ENCODE peak calls at places on chromosomes 2 and 18, in ten cellular contexts. One of them, this sample, is unnamed.

GRCh38 chr18:3262234-3263171 is 570 bp downstream of the MYL12B start:
- DNase-seq in IMR-90: no peak
- DNase-seq in K562: peak; percentile 88
- DNase-seq in endothelial cell of umbilical vein: peak; percentile 51
- DNase-seq in NB4: peak; percentile 38
- DNase-seq in uterus: no peak
- DNase-seq in spleen: no peak
- DNase-seq in ovary: peak; percentile 56
- DNase-seq in A549: peak; percentile 42
- DNase-seq in heart left ventricle: no peak
- DNase-seq in this sample: peak; percentile 38

GRCh38 chr2:212288308-212288707 is 250.3 kb downstream of the ERBB4 start:
- DNase-seq in spleen: no peak
- DNase-seq in K562: no peak
- DNase-seq in uterus: no peak
- DNase-seq in IMR-90: no peak
- DNase-seq in heart left ventricle: peak; percentile 30
- DNase-seq in ovary: no peak
- DNase-seq in endothelial cell of umbilical vein: no peak
- DNase-seq in NB4: no peak
- DNase-seq in A549: no peak
- DNase-seq in this sample: no peak

GRCh38 chr2:168685619-168686453 is 116.6 kb upstream of the NOSTRIN start:
- DNase-seq in endothelial cell of umbilical vein: peak; percentile 81
- DNase-seq in uterus: no peak
- DNase-seq in ovary: no peak
- DNase-seq in K562: no peak
- DNase-seq in IMR-90: no peak
- DNase-seq in NB4: no peak
- DNase-seq in spleen: no peak
- DNase-seq in A549: no peak
- DNase-seq in heart left ventricle: no peak
- DNase-seq in this sample: no peak

GRCh38 chr18:78798402-78799175 is 181.0 kb upstream of the SALL3 start:
- DNase-seq in NB4: no peak
- DNase-seq in endothelial cell of umbilical vein: no peak
- DNase-seq in spleen: peak; percentile 61
- DNase-seq in A549: no peak
- DNase-seq in ovary: no peak
- DNase-seq in IMR-90: no peak
- DNase-seq in uterus: no peak
- DNase-seq in K562: no peak
- DNase-seq in heart left ventricle: peak; percentile 37
- DNase-seq in this sample: no peak

GRCh38 chr2:128280901-128281321 is 37.8 kb downstream of the HS6ST1 start:
- DNase-seq in ovary: peak; percentile 64
- DNase-seq in K562: no peak
- DNase-seq in heart left ventricle: peak; percentile 68
- DNase-seq in spleen: peak; percentile 81
- DNase-seq in NB4: no peak
- DNase-seq in uterus: peak; percentile 18
- DNase-seq in endothelial cell of umbilical vein: no peak
- DNase-seq in A549: no peak
- DNase-seq in IMR-90: no peak
- DNase-seq in this sample: peak; percentile 44

GRCh38 chr18:57961411-57961810 is 82.6 kb upstream of the NEDD4L start:
- DNase-seq in K562: no peak
- DNase-seq in heart left ventricle: no peak
- DNase-seq in ovary: no peak
- DNase-seq in A549: no peak
- DNase-seq in spleen: no peak
- DNase-seq in endothelial cell of umbilical vein: no peak
- DNase-seq in uterus: no peak
- DNase-seq in IMR-90: no peak
- DNase-seq in NB4: no peak
- DNase-seq in this sample: no peak

GRCh38 chr2:230685165-230685560 is 27.5 kb upstream of the CAB39 start:
- DNase-seq in uterus: no peak
- DNase-seq in NB4: no peak
- DNase-seq in IMR-90: no peak
- DNase-seq in K562: no peak
- DNase-seq in heart left ventricle: no peak
- DNase-seq in A549: no peak
- DNase-seq in spleen: no peak
- DNase-seq in ovary: no peak
- DNase-seq in endothelial cell of umbilical vein: no peak
- DNase-seq in this sample: no peak

GRCh38 chr2:30677861-30678385 is 129.3 kb downstream of the CAPN13 start:
- DNase-seq in IMR-90: no peak
- DNase-seq in ovary: no peak
- DNase-seq in A549: no peak
- DNase-seq in uterus: no peak
- DNase-seq in endothelial cell of umbilical vein: no peak
- DNase-seq in NB4: no peak
- DNase-seq in K562: no peak
- DNase-seq in spleen: no peak
- DNase-seq in heart left ventricle: no peak
- DNase-seq in this sample: no peak

GRCh38 chr18:50895350-50896045 is 16.6 kb downstream of the ME2 start:
- DNase-seq in NB4: no peak
- DNase-seq in A549: no peak
- DNase-seq in spleen: no peak
- DNase-seq in ovary: no peak
- DNase-seq in IMR-90: no peak
- DNase-seq in endothelial cell of umbilical vein: no peak
- DNase-seq in K562: no peak
- DNase-seq in uterus: no peak
- DNase-seq in heart left ventricle: no peak
- DNase-seq in this sample: no peak

GRCh38 chr2:45190481-45190880 is 181.2 kb upstream of the SIX2 start:
- DNase-seq in ovary: no peak
- DNase-seq in heart left ventricle: no peak
- DNase-seq in uterus: no peak
- DNase-seq in NB4: peak; percentile 73
- DNase-seq in IMR-90: peak; percentile 69
- DNase-seq in A549: peak; percentile 26
- DNase-seq in spleen: no peak
- DNase-seq in endothelial cell of umbilical vein: no peak
- DNase-seq in K562: peak; percentile 34
- DNase-seq in this sample: no peak

GRCh38 chr2:95076705-95077520 is 44.7 kb downstream of the MRPS5 start:
- DNase-seq in spleen: peak; percentile 94
- DNase-seq in K562: peak; percentile 73
- DNase-seq in endothelial cell of umbilical vein: peak; percentile 57
- DNase-seq in A549: peak; percentile 74
- DNase-seq in heart left ventricle: peak; percentile 85
- DNase-seq in IMR-90: peak; percentile 39
- DNase-seq in ovary: peak; percentile 74
- DNase-seq in uterus: peak; percentile 30
- DNase-seq in NB4: peak; percentile 62
- DNase-seq in this sample: peak; percentile 88

GRCh38 chr2:7697052-7697451 is 779.8 kb downstream of the RNF144A start:
- DNase-seq in ovary: no peak
- DNase-seq in K562: no peak
- DNase-seq in NB4: no peak
- DNase-seq in A549: no peak
- DNase-seq in spleen: no peak
- DNase-seq in IMR-90: no peak
- DNase-seq in endothelial cell of umbilical vein: no peak
- DNase-seq in heart left ventricle: no peak
- DNase-seq in uterus: no peak
- DNase-seq in this sample: no peak

GRCh38 chr2:162732946-162733698 is 105.4 kb downstream of the KCNH7 start:
- DNase-seq in heart left ventricle: no peak
- DNase-seq in A549: no peak
- DNase-seq in spleen: no peak
- DNase-seq in ovary: no peak
- DNase-seq in IMR-90: no peak
- DNase-seq in uterus: no peak
- DNase-seq in endothelial cell of umbilical vein: no peak
- DNase-seq in K562: no peak
- DNase-seq in NB4: no peak
- DNase-seq in this sample: no peak

GRCh38 chr18:30376515-30376914 is 666.0 kb downstream of the DSC3 start:
- DNase-seq in spleen: no peak
- DNase-seq in A549: peak; percentile 10
- DNase-seq in NB4: peak; percentile 49
- DNase-seq in heart left ventricle: no peak
- DNase-seq in ovary: no peak
- DNase-seq in endothelial cell of umbilical vein: no peak
- DNase-seq in uterus: no peak
- DNase-seq in IMR-90: no peak
- DNase-seq in K562: no peak
- DNase-seq in this sample: no peak

GRCh38 chr2:180570864-180571263 is 409.5 kb upstream of the UBE2E3 start:
- DNase-seq in uterus: no peak
- DNase-seq in endothelial cell of umbilical vein: no peak
- DNase-seq in IMR-90: no peak
- DNase-seq in K562: no peak
- DNase-seq in heart left ventricle: no peak
- DNase-seq in A549: no peak
- DNase-seq in ovary: no peak
- DNase-seq in NB4: no peak
- DNase-seq in spleen: no peak
- DNase-seq in this sample: no peak

DNA sequence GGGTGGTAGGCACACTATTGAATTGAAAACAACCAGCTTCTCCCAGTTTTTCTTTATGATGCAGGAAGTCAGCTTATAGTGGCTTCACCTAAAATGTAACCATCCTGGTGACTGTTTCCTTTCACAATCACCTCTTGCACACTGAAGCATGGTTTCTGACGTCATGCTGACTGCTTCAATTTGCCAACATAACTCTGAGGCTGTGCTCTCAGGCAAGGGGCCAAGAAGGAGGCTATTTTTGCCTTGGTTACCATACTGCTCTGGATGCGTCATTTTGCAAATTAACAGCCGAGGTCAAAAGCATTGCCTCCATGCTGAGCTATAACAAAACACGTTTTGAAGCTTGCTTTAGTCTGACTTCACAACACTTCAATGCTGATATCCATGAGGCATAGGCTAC is 397.8 kb downstream of the METTL4 start:
- DNase-seq in A549: peak; percentile 46
- DNase-seq in uterus: no peak
- DNase-seq in ovary: no peak
- DNase-seq in heart left ventricle: no peak
- DNase-seq in NB4: peak; percentile 9
- DNase-seq in IMR-90: peak; percentile 48
- DNase-seq in spleen: no peak
- DNase-seq in endothelial cell of umbilical vein: peak; percentile 33
- DNase-seq in K562: no peak
- DNase-seq in this sample: peak; percentile 23
- TF ChIP-seq POLR2A in A549: no peak
- TF ChIP-seq POLR2A in uterus: no peak
- TF ChIP-seq POLR2A in ovary: no peak
- TF ChIP-seq POLR2A in heart left ventricle: no peak
- TF ChIP-seq POLR2A in NB4: no peak
- TF ChIP-seq POLR2A in IMR-90: no peak
- TF ChIP-seq POLR2A in spleen: no peak
- TF ChIP-seq POLR2A in endothelial cell of umbilical vein: no peak
- TF ChIP-seq POLR2A in K562: no peak
- TF ChIP-seq POLR2A in this sample: no peak

GRCh38 chr2:20185176-20186022 is 39.5 kb downstream of the SDC1 start:
- DNase-seq in IMR-90: peak; percentile 69
- DNase-seq in heart left ventricle: no peak
- DNase-seq in ovary: no peak
- DNase-seq in endothelial cell of umbilical vein: peak; percentile 16
- DNase-seq in NB4: peak; percentile 91
- DNase-seq in uterus: no peak
- DNase-seq in spleen: no peak
- DNase-seq in A549: peak; percentile 48
- DNase-seq in K562: no peak
- DNase-seq in this sample: no peak
- TF ChIP-seq POLR2A in IMR-90: no peak
- TF ChIP-seq POLR2A in heart left ventricle: no peak
- TF ChIP-seq POLR2A in ovary: no peak
- TF ChIP-seq POLR2A in endothelial cell of umbilical vein: no peak
- TF ChIP-seq POLR2A in NB4: no peak
- TF ChIP-seq POLR2A in uterus: no peak
- TF ChIP-seq POLR2A in spleen: no peak
- TF ChIP-seq POLR2A in A549: no peak
- TF ChIP-seq POLR2A in K562: no peak
- TF ChIP-seq POLR2A in this sample: no peak

GRCh38 chr2:60094450-60094929 is 459.0 kb downstream of the BCL11A start:
- DNase-seq in NB4: peak; percentile 31
- DNase-seq in ovary: no peak
- DNase-seq in endothelial cell of umbilical vein: no peak
- DNase-seq in spleen: no peak
- DNase-seq in uterus: no peak
- DNase-seq in heart left ventricle: no peak
- DNase-seq in A549: no peak
- DNase-seq in IMR-90: no peak
- DNase-seq in K562: no peak
- DNase-seq in this sample: no peak
- TF ChIP-seq POLR2A in NB4: no peak
- TF ChIP-seq POLR2A in ovary: no peak
- TF ChIP-seq POLR2A in endothelial cell of umbilical vein: no peak
- TF ChIP-seq POLR2A in spleen: no peak
- TF ChIP-seq POLR2A in uterus: no peak
- TF ChIP-seq POLR2A in heart left ventricle: no peak
- TF ChIP-seq POLR2A in A549: no peak
- TF ChIP-seq POLR2A in IMR-90: no peak
- TF ChIP-seq POLR2A in K562: no peak
- TF ChIP-seq POLR2A in this sample: no peak

DNA sequence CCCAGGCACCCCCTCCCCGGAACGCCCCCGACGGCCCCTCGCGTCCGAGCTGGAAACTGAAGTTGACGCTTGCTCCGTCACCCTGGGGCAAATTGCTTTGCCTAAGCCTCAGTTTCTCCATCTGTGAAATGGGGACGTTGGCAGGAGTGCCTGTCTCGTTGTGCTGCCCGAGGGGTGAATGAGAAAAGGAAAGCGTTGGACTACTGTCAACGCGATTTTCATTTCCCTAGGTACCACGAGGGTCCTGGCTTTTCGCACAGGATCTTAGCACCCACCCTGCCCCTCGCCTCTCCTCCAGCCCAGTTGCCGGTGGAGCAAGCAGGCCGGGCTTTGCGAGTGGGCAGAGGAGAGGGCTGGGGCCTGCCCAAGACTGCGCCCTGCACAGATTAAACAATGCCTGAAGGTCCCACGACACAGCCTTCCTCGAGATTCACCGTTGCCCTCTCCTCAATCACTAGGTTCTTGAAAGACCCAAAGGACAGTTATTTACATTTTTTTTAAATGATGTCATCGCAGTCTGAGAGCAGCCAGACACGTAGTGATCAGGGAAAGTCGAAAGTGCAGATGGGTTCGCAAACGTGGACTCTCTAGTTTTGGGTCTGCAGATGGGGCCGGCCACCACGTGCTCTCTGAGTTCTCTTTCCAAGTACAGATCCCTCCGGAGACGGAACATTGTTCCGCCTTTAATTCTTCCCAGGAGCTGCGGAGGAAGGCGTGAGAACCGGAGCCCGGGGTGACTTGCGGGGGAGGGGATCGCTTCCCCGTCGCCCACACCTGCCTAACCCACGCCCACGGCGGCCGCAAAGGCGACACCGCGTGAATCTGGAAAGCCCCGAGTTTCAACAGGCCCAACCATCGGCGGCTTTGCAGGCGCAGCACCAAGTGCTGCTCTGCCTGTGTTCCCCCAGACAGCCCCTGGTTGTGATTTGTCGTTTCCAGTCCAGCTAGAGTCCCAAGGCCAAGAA is 54.1 kb downstream of the PKDCC start:
- DNase-seq in spleen: peak; percentile 96
- DNase-seq in NB4: no peak
- DNase-seq in endothelial cell of umbilical vein: peak; percentile 40
- DNase-seq in heart left ventricle: peak; percentile 81
- DNase-seq in ovary: peak; percentile 81
- DNase-seq in A549: no peak
- DNase-seq in IMR-90: peak; percentile 93
- DNase-seq in K562: no peak
- DNase-seq in uterus: peak; percentile 72
- DNase-seq in this sample: peak; percentile 77
- TF ChIP-seq POLR2A in spleen: no peak
- TF ChIP-seq POLR2A in NB4: no peak
- TF ChIP-seq POLR2A in endothelial cell of umbilical vein: no peak
- TF ChIP-seq POLR2A in heart left ventricle: no peak
- TF ChIP-seq POLR2A in ovary: no peak
- TF ChIP-seq POLR2A in A549: no peak
- TF ChIP-seq POLR2A in IMR-90: peak; percentile 50
- TF ChIP-seq POLR2A in K562: no peak
- TF ChIP-seq POLR2A in uterus: no peak
- TF ChIP-seq POLR2A in this sample: no peak

This sample was measured in testis.